ENCODE peak calls at places on chromosomes 3 and 15, in four cellular contexts. I is esophagus squamous epithelium, L is BJ, J is MM.1S. F is an unnamed sample.

GRCh38 chr15:41337631-41338522 is 5.2 kb downstream of the NUSAP1 start:
- DNase-seq in I (no peak), L (no peak), J (no peak), F (no peak)

GRCh38 chr15:85849946-85850345 is 55.2 kb upstream of the KLHL25 start:
- DNase-seq in I (no peak), L (no peak), J (no peak), F (no peak)

GRCh38 chr3:82240322-82240721 is 478.9 kb upstream of the GBE1 start:
- DNase-seq in I (no peak), L (no peak), J (no peak), F (no peak)

GRCh38 chr3:53073553-53074365 is 27.9 kb upstream of the SFMBT1 start:
- DNase-seq in I (no peak), L (no peak), J (no peak), F (no peak)

GRCh38 chr3:74592359-74592758 is 22.1 kb downstream of the CNTN3 start:
- DNase-seq in I (no peak), L (no peak), J (no peak), F (no peak)

GRCh38 chr15:100017140-100017539 is 283.9 kb upstream of the LYSMD4 start:
- DNase-seq in I (no peak), L (no peak), J (no peak), F (no peak)

GRCh38 chr3:187809979-187810568 is 64.8 kb upstream of the BCL6 start:
- DNase-seq in I (no peak), L (no peak), J (no peak), F (no peak)

GRCh38 chr3:151327571-151328198 is 1.7 kb downstream of the P2RY13 start:
- DNase-seq in I (no peak), L (no peak), J (no peak), F (no peak)

GRCh38 chr15:29522373-29523276 is 253.0 kb upstream of the NSMCE3 start:
- DNase-seq in I (no peak), L (no peak), J (peak; percentile 56), F (no peak)

GRCh38 chr3:3196148-3196861 is 16.8 kb upstream of the CRBN start:
- DNase-seq in I (no peak), L (no peak), J (peak; percentile 26), F (no peak)

GRCh38 chr3:186806173-186807055 is at the start of gene RFC4:
- DNase-seq in I (peak; percentile 15), L (no peak), J (peak; percentile 96), F (peak; percentile 89)

GRCh38 chr3:133572158-133573053 is 1.1 kb upstream of the CDV3 start:
- DNase-seq in I (no peak), L (no peak), J (peak; percentile 77), F (peak; percentile 70)

GRCh38 chr3:46186856-46187700 is 21.0 kb downstream of the CCR1 start:
- DNase-seq in I (no peak), L (no peak), J (peak; percentile 87), F (peak; percentile 75)

GRCh38 chr3:105611304-105612192 is 244.8 kb downstream of the ALCAM start:
- DNase-seq in I (no peak), L (no peak), J (no peak), F (no peak)

GRCh38 chr15:69394556-69395282 is 19.4 kb upstream of the KIF23 start:
- DNase-seq in I (no peak), L (no peak), J (peak; percentile 71), F (peak; percentile 65)

GRCh38 chr3:125357032-125357658 is 18.0 kb downstream of the ZNF148 start:
- DNase-seq in I (no peak), L (no peak), J (no peak), F (peak; percentile 76)

GRCh38 chr15:41011055-41011815 is 58.0 kb downstream of the CHAC1 start:
- DNase-seq in I (no peak), L (no peak), J (no peak), F (no peak)

GRCh38 chr15:88800026-88800425 is 3.2 kb upstream of the ACAN start:
- DNase-seq in I (no peak), L (no peak), J (no peak), F (no peak)

GRCh38 chr15:69823223-69823907 is 274.4 kb downstream of the TLE3 start:
- DNase-seq in I (no peak), L (no peak), J (no peak), F (no peak)

GRCh38 chr3:126364130-126364695 is 7.0 kb upstream of the KLF15 start:
- DNase-seq in I (no peak), L (no peak), J (peak; percentile 5), F (no peak)

GRCh38 chr3:126621171-126621570 is 33.8 kb downstream of the TXNRD3 start:
- DNase-seq in I (no peak), L (peak; percentile 6), J (no peak), F (no peak)

GRCh38 chr3:197002701-197003454 is 26.7 kb downstream of the MELTF start:
- DNase-seq in I (no peak), L (no peak), J (peak; percentile 95), F (peak; percentile 89)

GRCh38 chr3:149114458-149114857 is 15.0 kb upstream of the HPS3 start:
- DNase-seq in I (no peak), L (no peak), J (no peak), F (no peak)

GRCh38 chr3:20484126-20484525 is 298.1 kb upstream of the SGO1 start:
- DNase-seq in I (no peak), L (no peak), J (no peak), F (no peak)

GRCh38 chr3:33439421-33440327 is 531 bp downstream of the UBP1 start:
- DNase-seq in I (peak; percentile 11), L (no peak), J (peak; percentile 59), F (peak; percentile 76)

GRCh38 chr3:55434789-55435188 is 52.3 kb downstream of the WNT5A start:
- DNase-seq in I (no peak), L (no peak), J (peak; percentile 60), F (no peak)

GRCh38 chr3:77460326-77460725 is 420.4 kb downstream of the ROBO2 start:
- DNase-seq in I (no peak), L (no peak), J (no peak), F (no peak)

GRCh38 chr15:50685191-50685975 is 1.2 kb downstream of the TRPM7 start:
- DNase-seq in I (no peak), L (no peak), J (no peak), F (no peak)

GRCh38 chr3:169028716-169029115 is 634.8 kb downstream of the MECOM start:
- DNase-seq in I (no peak), L (no peak), J (no peak), F (no peak)

GRCh38 chr3:26989042-26989441 is 366.5 kb downstream of the LRRC3B start:
- DNase-seq in I (no peak), L (no peak), J (no peak), F (no peak)

GRCh38 chr3:197137741-197138140 is 108.1 kb upstream of the MELTF start:
- DNase-seq in I (no peak), L (no peak), J (no peak), F (no peak)

DNA sequence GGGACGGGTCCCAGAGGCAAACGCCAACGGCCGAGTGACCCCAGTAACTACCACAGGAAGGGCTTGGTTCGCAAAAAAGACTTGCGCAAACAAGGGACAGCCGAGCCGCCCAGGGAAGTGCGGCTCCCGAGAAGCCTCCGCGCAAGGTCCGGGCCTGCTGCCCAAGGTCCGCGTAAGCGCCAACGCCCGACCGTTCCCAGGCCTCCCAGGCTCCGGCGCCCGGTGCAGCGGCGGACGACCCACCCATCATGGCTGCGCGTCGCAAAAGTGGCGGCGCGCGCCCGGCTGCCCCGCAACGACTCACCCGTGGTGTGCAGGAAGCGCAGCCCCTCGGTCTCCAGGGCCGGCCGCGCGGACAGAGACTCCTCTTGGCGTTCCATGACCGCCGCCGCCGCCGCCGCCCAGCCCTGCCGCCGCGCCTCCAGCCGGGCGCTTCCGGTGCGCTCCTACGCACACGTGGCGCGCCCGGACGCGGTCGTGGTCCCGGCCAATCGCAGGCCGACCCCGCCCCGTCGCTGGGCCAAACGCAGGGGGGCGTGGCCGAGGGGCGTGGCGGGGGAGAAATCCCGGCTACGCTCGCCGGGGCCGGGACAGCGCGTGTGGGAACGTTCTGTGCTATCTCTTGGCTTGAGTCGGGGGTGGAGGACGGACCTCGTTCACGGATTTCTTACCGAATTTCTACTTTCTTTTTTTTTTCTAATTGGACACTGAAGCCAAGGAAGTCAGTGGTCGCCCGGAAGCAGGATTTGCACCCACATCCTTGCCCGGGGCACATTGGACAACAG is at the start of gene SELENOS:
- DNase-seq in I (peak; percentile 29), L (no peak), J (peak; percentile 94), F (peak; percentile 90)
- H3K36me3 ChIP-seq in I (peaks cover 29% of the 10 kb centered on the region), L (peaks cover 17% of the 10 kb centered on the region), J (peaks cover 35% of the 10 kb centered on the region), F (peaks cover 26% of the 10 kb centered on the region)

DNA sequence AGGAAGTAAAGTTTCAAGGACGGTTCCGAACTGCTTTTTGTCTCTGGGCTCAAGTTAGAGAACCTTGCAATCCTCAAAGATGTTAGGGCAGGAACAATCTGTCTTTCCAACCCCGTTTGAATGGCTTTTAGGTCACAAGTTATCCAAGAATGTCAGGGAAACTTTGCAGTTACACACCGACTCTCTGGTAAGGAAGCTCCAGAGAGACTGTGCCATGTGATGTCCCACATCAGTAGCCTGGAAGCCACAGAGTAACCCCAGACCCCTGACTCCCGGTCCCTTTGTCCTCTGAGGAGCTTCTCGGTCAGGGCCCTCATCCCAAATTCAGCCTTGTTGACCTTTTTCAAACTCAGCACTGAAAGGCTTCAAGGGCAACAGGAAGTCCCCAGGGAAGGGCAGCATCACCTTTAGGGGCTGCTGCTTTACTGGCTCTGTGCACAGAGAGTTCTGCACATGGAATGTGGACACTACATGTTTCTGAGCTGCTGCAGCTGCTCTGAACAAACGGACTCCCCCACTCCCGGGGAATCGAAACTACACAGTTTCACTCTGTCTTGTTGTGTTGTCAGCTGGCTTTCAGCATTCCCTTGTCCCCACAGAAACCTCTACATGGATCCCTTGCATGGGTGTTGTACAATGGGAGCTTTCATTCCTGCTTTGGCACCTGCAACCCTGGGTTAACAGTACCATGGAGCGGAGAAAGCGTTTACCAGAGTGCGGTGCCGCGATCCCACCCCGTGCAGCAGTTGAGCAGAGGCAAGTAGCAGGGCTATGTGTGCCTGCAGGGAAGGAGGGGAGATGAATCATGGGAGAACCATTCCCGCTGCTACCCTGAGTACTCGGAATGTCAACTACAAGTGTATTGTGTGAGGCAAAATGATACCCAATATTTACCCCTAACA is 408.2 kb upstream of the THBS1 start:
- DNase-seq in I (no peak), L (no peak), J (peak; percentile 79), F (no peak)
- H3K4me3 ChIP-seq in I (peak overlapping the region; percentile 8), L (no peak overlapping the region), J (no peak overlapping the region), F (no peak overlapping the region)

DNA sequence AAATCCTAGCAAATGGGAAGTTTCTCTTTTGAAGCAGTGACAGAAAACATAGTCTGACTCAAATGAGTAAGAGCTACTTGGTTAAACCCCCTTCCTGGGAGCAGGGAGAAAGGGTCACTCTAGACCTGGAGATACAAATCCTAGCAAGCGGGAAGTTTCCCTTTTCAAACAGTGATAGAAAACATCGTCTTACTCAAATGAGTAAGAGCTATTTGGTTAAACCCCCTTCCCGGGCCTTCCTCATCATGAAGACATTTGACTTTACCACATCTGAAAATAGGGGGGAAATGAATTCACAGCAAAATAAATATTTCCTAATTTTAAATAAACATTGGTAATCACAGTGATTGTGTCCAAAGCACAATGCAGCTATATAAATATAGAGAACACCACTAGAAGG is 79.2 kb downstream of the FOXB1 start:
- DNase-seq in I (no peak), L (no peak), J (no peak), F (no peak)
- H3K36me3 ChIP-seq in I (no peaks in the 10 kb centered on the region), L (no peaks in the 10 kb centered on the region), J (no peaks in the 10 kb centered on the region), F (no peaks in the 10 kb centered on the region)

GRCh38 chr3:57169106-57169505 is 4.0 kb upstream of the IL17RD start:
- DNase-seq in I (no peak), L (no peak), J (no peak), F (no peak)

GRCh38 chr3:57166660-57167059 is 1.5 kb upstream of the IL17RD start:
- DNase-seq in I (no peak), L (no peak), J (no peak), F (no peak)

GRCh38 chr3:57169872-57170623 is 4.9 kb upstream of the IL17RD start:
- DNase-seq in I (no peak), L (no peak), J (peak; percentile 59), F (peak; percentile 67)

GRCh38 chr3:57165637-57166036 is 484 bp upstream of the IL17RD start:
- DNase-seq in I (no peak), L (no peak), J (no peak), F (no peak)

GRCh38 chr3:57168151-57168550 is 3.0 kb upstream of the IL17RD start:
- DNase-seq in I (no peak), L (no peak), J (no peak), F (no peak)
- H3K4me3 ChIP-seq in I (no peak overlapping the region), L (no peak overlapping the region), J (no peak overlapping the region), F (no peak overlapping the region)